ENCODE peak calls at places on chromosomes 11 and 22, in four cellular contexts. M, O, B and Q are unnamed samples.

GRCh38 chr11:113474362-113475159 is 637 bp downstream of the DRD2 start:
- DNase-seq in M (peak), O (peak), B (peak), Q (peak)

GRCh38 chr11:7098235-7098832 is 9.5 kb downstream of the RBMXL2 start:
- DNase-seq in M (no peak), O (no peak), B (peak), Q (peak)

GRCh38 chr11:76524919-76525318 is 80.1 kb downstream of the EMSY start:
- DNase-seq in M (no peak), O (no peak), B (peak), Q (peak)

GRCh38 chr11:75733346-75734107 is 15.9 kb downstream of the MOGAT2 start:
- DNase-seq in M (peak), O (peak), B (peak), Q (peak)

GRCh38 chr22:32202539-32203180 is 2.2 kb downstream of the RFPL2 start:
- DNase-seq in M (peak), O (peak), B (peak), Q (peak)

GRCh38 chr11:7442588-7443215 is 42.6 kb upstream of the OLFML1 start:
- DNase-seq in M (peak), O (peak), B (peak), Q (peak)

GRCh38 chr11:120756931-120757330 is 245.4 kb downstream of the GRIK4 start:
- DNase-seq in M (no peak), O (no peak), B (no peak), Q (no peak)

GRCh38 chr11:206516-207212 is 535 bp downstream of the BET1L start:
- DNase-seq in M (peak), O (peak), B (no peak), Q (no peak)

GRCh38 chr11:100855466-100856067 is 168.5 kb downstream of the ARHGAP42 start:
- DNase-seq in M (no peak), O (no peak), B (peak), Q (peak)

GRCh38 chr22:34055525-34056200 is 135.4 kb upstream of the LARGE1 start:
- DNase-seq in M (no peak), O (no peak), B (no peak), Q (peak)

GRCh38 chr11:44570411-44571155 is 5.1 kb downstream of the CD82 start:
- DNase-seq in M (no peak), O (no peak), B (no peak), Q (no peak)

GRCh38 chr11:132804258-132804657 is 728.0 kb downstream of the OPCML start:
- DNase-seq in M (no peak), O (no peak), B (no peak), Q (no peak)

GRCh38 chr11:84333196-84333595 is 1047.0 kb upstream of the CCDC90B start:
- DNase-seq in M (no peak), O (no peak), B (no peak), Q (no peak)

GRCh38 chr11:96159968-96160367 is 183.0 kb downstream of the MAML2 start:
- DNase-seq in M (no peak), O (no peak), B (no peak), Q (no peak)

GRCh38 chr22:46113110-46113909 is 37.0 kb upstream of the PPARA start:
- DNase-seq in M (no peak), O (no peak), B (no peak), Q (no peak)

GRCh38 chr11:121106812-121107211 is 5.8 kb downstream of the TECTA start:
- DNase-seq in M (no peak), O (no peak), B (no peak), Q (no peak)

GRCh38 chr22:46534177-46534776 is 3.1 kb downstream of the CELSR1 start:
- DNase-seq in M (no peak), O (no peak), B (no peak), Q (no peak)

GRCh38 chr11:83219095-83219494 is 25.6 kb downstream of the ANKRD42 start:
- DNase-seq in M (no peak), O (no peak), B (no peak), Q (no peak)

GRCh38 chr22:50082197-50082715 is 3.0 kb downstream of the MLC1 start:
- DNase-seq in M (no peak), O (no peak), B (no peak), Q (no peak)

GRCh38 chr22:39470462-39471335 is 13.9 kb downstream of the MGAT3 start:
- DNase-seq in M (no peak), O (no peak), B (no peak), Q (no peak)

GRCh38 chr22:21020802-21021429 is 6.0 kb downstream of the P2RX6 start:
- DNase-seq in M (no peak), O (no peak), B (no peak), Q (peak)

GRCh38 chr11:94675788-94676187 is 92.4 kb upstream of the AMOTL1 start:
- DNase-seq in M (no peak), O (no peak), B (no peak), Q (peak)

GRCh38 chr11:18245396-18245795 is 3.1 kb downstream of the SAA2 start:
- DNase-seq in M (no peak), O (no peak), B (no peak), Q (peak)

GRCh38 chr11:61496602-61497400 is 11.7 kb upstream of the LRRC10B start:
- DNase-seq in M (no peak), O (no peak), B (no peak), Q (no peak)

GRCh38 chr11:111911563-111912401 is at the start of gene CRYAB:
- DNase-seq in M (peak), O (peak), B (peak), Q (peak)

GRCh38 chr11:94700631-94701030 is 67.5 kb upstream of the AMOTL1 start:
- DNase-seq in M (no peak), O (no peak), B (no peak), Q (no peak)

GRCh38 chr11:43920598-43921419 is 21.6 kb upstream of the C11orf96 start:
- DNase-seq in M (no peak), O (no peak), B (peak), Q (peak)

GRCh38 chr11:124920870-124921609 is 2.0 kb downstream of the HEPN1 start:
- DNase-seq in M (peak), O (peak), B (peak), Q (peak)

GRCh38 chr11:124918950-124919349 is at the start of gene HEPN1:
- DNase-seq in M (no peak), O (no peak), B (no peak), Q (no peak)

GRCh38 chr11:124922831-124923230 is 3.8 kb downstream of the HEPN1 start:
- DNase-seq in M (no peak), O (no peak), B (no peak), Q (no peak)

GRCh38 chr11:124917115-124917637 is 1.9 kb upstream of the HEPN1 start:
- DNase-seq in M (no peak), O (no peak), B (peak), Q (no peak)

GRCh38 chr11:124919836-124920755 is 1.0 kb downstream of the HEPN1 start:
- DNase-seq in M (no peak), O (no peak), B (no peak), Q (no peak)
- H3K4me3 ChIP-seq in M (peak), O (no peak), B (no peak), Q (no peak)

GRCh38 chr11:26953770-26954392 is 40.0 kb upstream of the FIBIN start:
- DNase-seq in M (no peak), O (no peak), B (peak), Q (peak)

GRCh38 chr11:26958005-26958404 is 35.9 kb upstream of the FIBIN start:
- DNase-seq in M (no peak), O (no peak), B (no peak), Q (no peak)

GRCh38 chr11:26963764-26964163 is 30.1 kb upstream of the FIBIN start:
- DNase-seq in M (no peak), O (no peak), B (no peak), Q (no peak)

GRCh38 chr11:26960265-26960664 is 33.6 kb upstream of the FIBIN start:
- DNase-seq in M (no peak), O (no peak), B (no peak), Q (peak)

GRCh38 chr11:26958650-26959049 is 35.3 kb upstream of the FIBIN start:
- DNase-seq in M (no peak), O (no peak), B (no peak), Q (peak)
- TF ChIP-seq CTCF in M (no peak), O (no peak), B (no peak), Q (no peak)

DNA sequence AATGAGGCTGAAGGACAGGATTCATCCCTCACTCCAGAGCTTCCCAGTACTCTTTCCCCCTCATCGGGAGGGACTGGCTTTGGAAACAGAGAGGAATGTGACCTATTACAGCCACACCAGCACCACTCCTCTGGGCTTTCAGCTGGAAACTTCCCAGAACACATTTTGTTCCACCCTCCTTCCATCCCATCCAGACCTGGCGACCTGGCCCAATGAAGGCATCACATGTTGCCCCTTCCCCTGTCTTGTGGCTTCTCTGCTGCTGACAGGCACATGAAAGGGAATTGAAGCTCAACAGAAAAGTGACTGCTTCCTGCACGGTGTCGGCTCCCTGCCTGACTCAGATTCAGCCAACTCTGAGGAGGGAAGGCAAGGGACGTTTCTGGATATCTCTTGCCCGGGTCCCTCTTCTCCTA is 19.1 kb downstream of the IRAG1 start:
- DNase-seq in M (no peak), O (no peak), B (no peak), Q (no peak)
- H3K4me3 ChIP-seq in M (peak), O (no peak), B (no peak), Q (no peak)

DNA sequence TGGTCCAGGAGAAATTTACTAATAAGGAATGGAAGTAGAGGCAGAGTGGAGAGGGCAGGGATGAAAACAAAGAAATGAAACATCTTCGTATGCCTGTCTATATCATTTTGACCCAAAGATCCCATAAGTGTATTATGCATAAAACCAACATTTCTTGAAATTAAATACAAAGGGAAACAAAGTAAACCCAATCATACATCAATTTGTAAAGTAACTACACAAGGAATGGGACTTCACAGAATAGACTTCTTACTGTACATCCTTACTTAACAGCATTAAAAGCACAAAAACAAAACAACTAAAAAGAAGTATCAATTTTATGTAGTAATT is 253.6 kb upstream of the CCDC179 start:
- DNase-seq in M (no peak), O (no peak), B (no peak), Q (no peak)
- TF ChIP-seq CTCF in M (no peak), O (no peak), B (no peak), Q (no peak)

GRCh38 chr11:119316729-119317591 is at the start of gene MCAM:
- DNase-seq in M (no peak), O (no peak), B (peak), Q (peak)
- H3K4me3 ChIP-seq in M (peak), O (peak), B (peak), Q (peak)

DNA sequence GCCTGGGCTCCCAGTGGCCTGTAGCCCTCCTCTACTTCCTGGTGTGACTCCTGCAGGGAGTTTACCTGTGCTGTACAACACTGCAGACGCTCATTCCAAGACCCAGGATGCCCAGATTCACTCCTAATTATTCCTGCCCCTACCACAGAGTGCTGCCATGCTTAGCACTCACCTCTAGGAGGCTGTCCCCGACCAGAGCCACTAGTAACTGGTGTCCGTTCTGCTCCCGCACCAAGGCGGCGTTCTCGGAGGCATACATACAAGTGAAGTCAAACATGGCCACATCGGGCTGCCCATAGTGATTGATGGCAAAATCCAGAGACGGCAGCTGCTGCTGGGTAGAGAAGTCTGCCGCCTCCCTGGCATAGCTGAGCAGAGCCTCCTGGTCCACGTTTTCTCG is 122.3 kb upstream of the BID start:
- DNase-seq in M (no peak), O (peak), B (peak), Q (no peak)
- TF ChIP-seq CTCF in M (peak), O (peak), B (peak), Q (peak)